ENCODE peak calls at places on chromosomes 5 and 9, in ten cellular contexts. One of them, this sample, is unnamed.

GRCh38 chr9:132823370-132824144 is 54.5 kb downstream of the AK8 start:
- DNase-seq in endothelial cell: no peak
- DNase-seq in tibial artery: no peak
- DNase-seq in sigmoid colon: peak; percentile 35
- DNase-seq in AG10803: no peak
- DNase-seq in hepatocyte: no peak
- DNase-seq in PC-3: no peak
- DNase-seq in PC-9: no peak
- DNase-seq in foreskin fibroblast: no peak
- DNase-seq in GM13976: no peak
- DNase-seq in this sample: no peak

GRCh38 chr5:6215891-6216290 is 162.5 kb downstream of the MED10 start:
- DNase-seq in hepatocyte: no peak
- DNase-seq in PC-3: no peak
- DNase-seq in GM13976: no peak
- DNase-seq in tibial artery: no peak
- DNase-seq in AG10803: no peak
- DNase-seq in PC-9: no peak
- DNase-seq in sigmoid colon: no peak
- DNase-seq in endothelial cell: no peak
- DNase-seq in foreskin fibroblast: no peak
- DNase-seq in this sample: no peak

GRCh38 chr9:2214707-2215106 is 199.6 kb downstream of the SMARCA2 start:
- DNase-seq in hepatocyte: no peak
- DNase-seq in sigmoid colon: no peak
- DNase-seq in endothelial cell: no peak
- DNase-seq in foreskin fibroblast: no peak
- DNase-seq in AG10803: no peak
- DNase-seq in PC-3: no peak
- DNase-seq in GM13976: no peak
- DNase-seq in tibial artery: no peak
- DNase-seq in PC-9: no peak
- DNase-seq in this sample: no peak

GRCh38 chr9:131017067-131017466 is 8.1 kb downstream of the LAMC3 start:
- DNase-seq in AG10803: peak; percentile 16
- DNase-seq in PC-3: no peak
- DNase-seq in PC-9: no peak
- DNase-seq in endothelial cell: no peak
- DNase-seq in hepatocyte: peak; percentile 35
- DNase-seq in foreskin fibroblast: no peak
- DNase-seq in tibial artery: no peak
- DNase-seq in GM13976: no peak
- DNase-seq in sigmoid colon: no peak
- DNase-seq in this sample: no peak

GRCh38 chr9:117919594-117919993 is 215.4 kb downstream of the TLR4 start:
- DNase-seq in hepatocyte: no peak
- DNase-seq in endothelial cell: no peak
- DNase-seq in PC-3: no peak
- DNase-seq in tibial artery: no peak
- DNase-seq in PC-9: no peak
- DNase-seq in foreskin fibroblast: no peak
- DNase-seq in GM13976: no peak
- DNase-seq in sigmoid colon: no peak
- DNase-seq in AG10803: no peak
- DNase-seq in this sample: no peak

GRCh38 chr9:128001411-128002298 is 20.9 kb upstream of the EEIG1 start:
- DNase-seq in PC-9: peak; percentile 95
- DNase-seq in GM13976: no peak
- DNase-seq in endothelial cell: no peak
- DNase-seq in AG10803: peak; percentile 90
- DNase-seq in tibial artery: no peak
- DNase-seq in sigmoid colon: no peak
- DNase-seq in PC-3: peak; percentile 83
- DNase-seq in hepatocyte: peak; percentile 56
- DNase-seq in foreskin fibroblast: peak; percentile 76
- DNase-seq in this sample: no peak

GRCh38 chr9:486156-486555 is 271.5 kb downstream of the DOCK8 start:
- DNase-seq in PC-9: no peak
- DNase-seq in sigmoid colon: no peak
- DNase-seq in tibial artery: no peak
- DNase-seq in endothelial cell: no peak
- DNase-seq in foreskin fibroblast: no peak
- DNase-seq in GM13976: no peak
- DNase-seq in AG10803: no peak
- DNase-seq in hepatocyte: no peak
- DNase-seq in PC-3: peak; percentile 55
- DNase-seq in this sample: no peak

GRCh38 chr5:6822556-6823343 is 109.5 kb downstream of the TENT4A start:
- DNase-seq in PC-3: no peak
- DNase-seq in AG10803: no peak
- DNase-seq in hepatocyte: no peak
- DNase-seq in tibial artery: no peak
- DNase-seq in GM13976: no peak
- DNase-seq in endothelial cell: no peak
- DNase-seq in sigmoid colon: no peak
- DNase-seq in foreskin fibroblast: no peak
- DNase-seq in PC-9: no peak
- DNase-seq in this sample: no peak

GRCh38 chr5:14204785-14205321 is 61.7 kb downstream of the TRIO start:
- DNase-seq in AG10803: peak; percentile 87
- DNase-seq in endothelial cell: no peak
- DNase-seq in tibial artery: peak; percentile 68
- DNase-seq in foreskin fibroblast: peak; percentile 84
- DNase-seq in sigmoid colon: peak; percentile 91
- DNase-seq in PC-9: no peak
- DNase-seq in GM13976: no peak
- DNase-seq in PC-3: peak; percentile 68
- DNase-seq in hepatocyte: peak; percentile 70
- DNase-seq in this sample: no peak

GRCh38 chr5:59187772-59188347 is 605.0 kb downstream of the RAB3C start:
- DNase-seq in hepatocyte: no peak
- DNase-seq in sigmoid colon: no peak
- DNase-seq in foreskin fibroblast: peak; percentile 27
- DNase-seq in tibial artery: no peak
- DNase-seq in PC-3: no peak
- DNase-seq in endothelial cell: no peak
- DNase-seq in GM13976: no peak
- DNase-seq in PC-9: no peak
- DNase-seq in AG10803: no peak
- DNase-seq in this sample: no peak

GRCh38 chr9:131310833-131311554 is 21.5 kb downstream of the PLPP7 start:
- DNase-seq in foreskin fibroblast: no peak
- DNase-seq in AG10803: no peak
- DNase-seq in PC-9: no peak
- DNase-seq in PC-3: peak; percentile 1
- DNase-seq in tibial artery: no peak
- DNase-seq in sigmoid colon: no peak
- DNase-seq in GM13976: no peak
- DNase-seq in hepatocyte: no peak
- DNase-seq in endothelial cell: no peak
- DNase-seq in this sample: no peak

GRCh38 chr9:126637002-126637849 is 23.5 kb downstream of the LMX1B start:
- DNase-seq in endothelial cell: no peak
- DNase-seq in GM13976: no peak
- DNase-seq in sigmoid colon: no peak
- DNase-seq in PC-9: no peak
- DNase-seq in foreskin fibroblast: no peak
- DNase-seq in hepatocyte: no peak
- DNase-seq in AG10803: no peak
- DNase-seq in PC-3: no peak
- DNase-seq in tibial artery: no peak
- DNase-seq in this sample: no peak

GRCh38 chr9:94504358-94504757 is 50.5 kb upstream of the PCAT7 start:
- DNase-seq in AG10803: no peak
- DNase-seq in endothelial cell: no peak
- DNase-seq in tibial artery: no peak
- DNase-seq in PC-3: peak; percentile 59
- DNase-seq in hepatocyte: no peak
- DNase-seq in sigmoid colon: no peak
- DNase-seq in PC-9: no peak
- DNase-seq in GM13976: no peak
- DNase-seq in foreskin fibroblast: no peak
- DNase-seq in this sample: no peak

GRCh38 chr5:40909723-40910122 is 426 bp downstream of the C7 start:
- DNase-seq in PC-3: no peak
- DNase-seq in AG10803: no peak
- DNase-seq in sigmoid colon: no peak
- DNase-seq in GM13976: no peak
- DNase-seq in tibial artery: no peak
- DNase-seq in PC-9: no peak
- DNase-seq in endothelial cell: no peak
- DNase-seq in hepatocyte: no peak
- DNase-seq in foreskin fibroblast: no peak
- DNase-seq in this sample: no peak

GRCh38 chr5:64612349-64612961 is 77.8 kb upstream of the SHISAL2B start:
- DNase-seq in GM13976: peak; percentile 11
- DNase-seq in endothelial cell: peak; percentile 58
- DNase-seq in AG10803: peak; percentile 53
- DNase-seq in sigmoid colon: no peak
- DNase-seq in tibial artery: peak; percentile 40
- DNase-seq in foreskin fibroblast: peak; percentile 32
- DNase-seq in PC-9: peak; percentile 15
- DNase-seq in PC-3: peak; percentile 82
- DNase-seq in hepatocyte: peak; percentile 75
- DNase-seq in this sample: peak; percentile 8

GRCh38 chr5:64619609-64620008 is 70.7 kb upstream of the SHISAL2B start:
- DNase-seq in GM13976: no peak
- DNase-seq in endothelial cell: no peak
- DNase-seq in AG10803: no peak
- DNase-seq in tibial artery: no peak
- DNase-seq in foreskin fibroblast: no peak
- DNase-seq in PC-3: no peak
- DNase-seq in hepatocyte: no peak
- DNase-seq in sigmoid colon: no peak
- DNase-seq in PC-9: no peak
- DNase-seq in this sample: no peak

DNA sequence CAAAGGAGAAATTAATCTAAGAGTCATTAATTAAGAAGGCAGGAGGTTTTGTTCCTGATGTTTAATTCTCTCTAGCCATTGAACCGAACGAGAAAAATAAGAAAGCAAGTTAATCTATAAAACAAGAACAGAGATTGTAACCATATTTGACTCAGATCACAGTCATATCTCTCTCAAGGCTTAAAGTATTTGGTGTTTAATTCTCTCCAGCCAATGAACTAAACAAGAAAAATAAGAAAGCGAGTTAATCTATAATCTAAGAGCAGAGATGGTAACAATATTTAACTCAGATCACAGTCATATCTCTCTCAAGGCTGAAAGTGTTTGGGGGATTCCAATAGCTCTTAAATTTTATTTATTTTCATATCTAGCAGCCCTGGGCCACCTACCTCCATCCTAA is 74.4 kb upstream of the SHISAL2B start:
- DNase-seq in GM13976: no peak
- DNase-seq in hepatocyte: no peak
- DNase-seq in AG10803: no peak
- DNase-seq in tibial artery: no peak
- DNase-seq in endothelial cell: no peak
- DNase-seq in sigmoid colon: no peak
- DNase-seq in PC-3: no peak
- DNase-seq in PC-9: no peak
- DNase-seq in foreskin fibroblast: no peak
- DNase-seq in this sample: no peak
- TF ChIP-seq CTCF in GM13976: no peak
- TF ChIP-seq CTCF in hepatocyte: no peak
- TF ChIP-seq CTCF in AG10803: no peak
- TF ChIP-seq CTCF in tibial artery: no peak
- TF ChIP-seq CTCF in endothelial cell: no peak
- TF ChIP-seq CTCF in sigmoid colon: no peak
- TF ChIP-seq CTCF in PC-3: no peak
- TF ChIP-seq CTCF in PC-9: no peak
- TF ChIP-seq CTCF in foreskin fibroblast: no peak
- TF ChIP-seq CTCF in this sample: no peak

GRCh38 chr9:77793909-77794308 is 145.8 kb upstream of the GNA14 start:
- DNase-seq in PC-3: peak; percentile 62
- DNase-seq in foreskin fibroblast: peak; percentile 50
- DNase-seq in sigmoid colon: no peak
- DNase-seq in AG10803: peak; percentile 82
- DNase-seq in endothelial cell: no peak
- DNase-seq in hepatocyte: no peak
- DNase-seq in tibial artery: no peak
- DNase-seq in GM13976: no peak
- DNase-seq in PC-9: peak; percentile 9
- DNase-seq in this sample: no peak
- TF ChIP-seq CTCF in PC-3: no peak
- TF ChIP-seq CTCF in foreskin fibroblast: peak; percentile 3
- TF ChIP-seq CTCF in sigmoid colon: no peak
- TF ChIP-seq CTCF in AG10803: peak; percentile 44
- TF ChIP-seq CTCF in endothelial cell: peak; percentile 27
- TF ChIP-seq CTCF in hepatocyte: no peak
- TF ChIP-seq CTCF in tibial artery: no peak
- TF ChIP-seq CTCF in GM13976: no peak
- TF ChIP-seq CTCF in PC-9: no peak
- TF ChIP-seq CTCF in this sample: no peak

GRCh38 chr5:178208540-178209227 is 4.4 kb downstream of the HNRNPAB start:
- DNase-seq in endothelial cell: no peak
- DNase-seq in PC-9: no peak
- DNase-seq in foreskin fibroblast: no peak
- DNase-seq in sigmoid colon: peak; percentile 40
- DNase-seq in PC-3: no peak
- DNase-seq in tibial artery: peak; percentile 16
- DNase-seq in GM13976: no peak
- DNase-seq in AG10803: no peak
- DNase-seq in hepatocyte: no peak
- DNase-seq in this sample: no peak
- TF ChIP-seq CTCF in endothelial cell: no peak
- TF ChIP-seq CTCF in PC-9: peak; percentile 32
- TF ChIP-seq CTCF in foreskin fibroblast: no peak
- TF ChIP-seq CTCF in sigmoid colon: no peak
- TF ChIP-seq CTCF in PC-3: peak; percentile 28
- TF ChIP-seq CTCF in tibial artery: no peak
- TF ChIP-seq CTCF in GM13976: no peak
- TF ChIP-seq CTCF in AG10803: peak; percentile 29
- TF ChIP-seq CTCF in hepatocyte: peak; percentile 5
- TF ChIP-seq CTCF in this sample: peak; percentile 23

GRCh38 chr5:109693535-109694152 is 3.9 kb downstream of the MAN2A1 start:
- DNase-seq in sigmoid colon: no peak
- DNase-seq in AG10803: peak; percentile 57
- DNase-seq in foreskin fibroblast: no peak
- DNase-seq in hepatocyte: no peak
- DNase-seq in GM13976: no peak
- DNase-seq in tibial artery: no peak
- DNase-seq in PC-9: no peak
- DNase-seq in PC-3: peak; percentile 4
- DNase-seq in endothelial cell: no peak
- DNase-seq in this sample: no peak
- TF ChIP-seq CTCF in sigmoid colon: no peak
- TF ChIP-seq CTCF in AG10803: no peak
- TF ChIP-seq CTCF in foreskin fibroblast: no peak
- TF ChIP-seq CTCF in hepatocyte: no peak
- TF ChIP-seq CTCF in GM13976: no peak
- TF ChIP-seq CTCF in tibial artery: no peak
- TF ChIP-seq CTCF in PC-9: no peak
- TF ChIP-seq CTCF in PC-3: no peak
- TF ChIP-seq CTCF in endothelial cell: no peak
- TF ChIP-seq CTCF in this sample: no peak

This sample was measured in GM12864.